ENCODE peak calls at places on chromosome 13, in five cellular contexts. One of them, this sample, is unnamed.

GRCh38 chr13:109790951-109791605 is 4.7 kb upstream of the IRS2 start:
- DNase-seq in mammary epithelial cell: peak; percentile 35
- DNase-seq in IMR-90: peak; percentile 41
- DNase-seq in neural progenitor cell: peak; percentile 55
- DNase-seq in endothelial cell of umbilical vein: peak; percentile 34
- DNase-seq in this sample: peak; percentile 21

GRCh38 chr13:111469916-111470506 is 149.6 kb downstream of the TEX29 start:
- DNase-seq in endothelial cell of umbilical vein: no peak
- DNase-seq in mammary epithelial cell: no peak
- DNase-seq in neural progenitor cell: no peak
- DNase-seq in IMR-90: no peak
- DNase-seq in this sample: no peak

GRCh38 chr13:99196466-99197256 is 4.0 kb upstream of the UBAC2 start:
- DNase-seq in IMR-90: no peak
- DNase-seq in neural progenitor cell: no peak
- DNase-seq in mammary epithelial cell: peak; percentile 27
- DNase-seq in endothelial cell of umbilical vein: peak; percentile 12
- DNase-seq in this sample: peak; percentile 49

GRCh38 chr13:58018020-58018419 is 386.5 kb downstream of the PCDH17 start:
- DNase-seq in endothelial cell of umbilical vein: no peak
- DNase-seq in IMR-90: no peak
- DNase-seq in mammary epithelial cell: no peak
- DNase-seq in neural progenitor cell: no peak
- DNase-seq in this sample: no peak

GRCh38 chr13:34933349-34933748 is 8.7 kb upstream of the NBEA start:
- DNase-seq in mammary epithelial cell: no peak
- DNase-seq in neural progenitor cell: no peak
- DNase-seq in IMR-90: no peak
- DNase-seq in endothelial cell of umbilical vein: no peak
- DNase-seq in this sample: no peak

GRCh38 chr13:44207476-44207875 is 166.1 kb upstream of the SERP2 start:
- DNase-seq in IMR-90: no peak
- DNase-seq in mammary epithelial cell: peak; percentile 55
- DNase-seq in endothelial cell of umbilical vein: no peak
- DNase-seq in neural progenitor cell: no peak
- DNase-seq in this sample: no peak

GRCh38 chr13:79404985-79405384 is 1.1 kb downstream of the RBM26 start:
- DNase-seq in IMR-90: no peak
- DNase-seq in endothelial cell of umbilical vein: peak; percentile 31
- DNase-seq in neural progenitor cell: no peak
- DNase-seq in mammary epithelial cell: peak; percentile 39
- DNase-seq in this sample: no peak

GRCh38 chr13:73040968-73041580 is 17.7 kb upstream of the KLF5 start:
- DNase-seq in IMR-90: no peak
- DNase-seq in endothelial cell of umbilical vein: no peak
- DNase-seq in mammary epithelial cell: no peak
- DNase-seq in neural progenitor cell: no peak
- DNase-seq in this sample: no peak

GRCh38 chr13:110560606-110561334 is 752 bp downstream of the RAB20 start:
- DNase-seq in endothelial cell of umbilical vein: peak; percentile 38
- DNase-seq in IMR-90: no peak
- DNase-seq in neural progenitor cell: peak; percentile 72
- DNase-seq in mammary epithelial cell: peak; percentile 25
- DNase-seq in this sample: no peak

GRCh38 chr13:110298566-110299321 is 8.2 kb downstream of the COL4A1 start:
- DNase-seq in neural progenitor cell: no peak
- DNase-seq in mammary epithelial cell: no peak
- DNase-seq in endothelial cell of umbilical vein: peak; percentile 54
- DNase-seq in IMR-90: no peak
- DNase-seq in this sample: no peak

GRCh38 chr13:106847049-106847448 is 279.1 kb upstream of the ARGLU1 start:
- DNase-seq in endothelial cell of umbilical vein: no peak
- DNase-seq in IMR-90: no peak
- DNase-seq in mammary epithelial cell: peak; percentile 9
- DNase-seq in neural progenitor cell: no peak
- DNase-seq in this sample: no peak

GRCh38 chr13:109126973-109127615 is 497.7 kb downstream of the MYO16 start:
- DNase-seq in endothelial cell of umbilical vein: no peak
- DNase-seq in neural progenitor cell: peak; percentile 63
- DNase-seq in mammary epithelial cell: no peak
- DNase-seq in IMR-90: no peak
- DNase-seq in this sample: no peak

GRCh38 chr13:80473695-80474094 is 132.8 kb upstream of the SPRY2 start:
- DNase-seq in IMR-90: peak; percentile 18
- DNase-seq in mammary epithelial cell: peak; percentile 69
- DNase-seq in endothelial cell of umbilical vein: peak; percentile 36
- DNase-seq in neural progenitor cell: no peak
- DNase-seq in this sample: no peak

GRCh38 chr13:30307194-30307965 is at the start of gene KATNAL1:
- DNase-seq in endothelial cell of umbilical vein: peak; percentile 82
- DNase-seq in IMR-90: peak; percentile 57
- DNase-seq in neural progenitor cell: peak; percentile 90
- DNase-seq in mammary epithelial cell: no peak
- DNase-seq in this sample: peak; percentile 85

GRCh38 chr13:110018009-110018408 is 231.6 kb upstream of the IRS2 start:
- DNase-seq in IMR-90: peak; percentile 57
- DNase-seq in endothelial cell of umbilical vein: no peak
- DNase-seq in mammary epithelial cell: peak; percentile 14
- DNase-seq in neural progenitor cell: no peak
- DNase-seq in this sample: no peak

GRCh38 chr13:53848546-53848945 is 819.9 kb downstream of the OLFM4 start:
- DNase-seq in endothelial cell of umbilical vein: no peak
- DNase-seq in mammary epithelial cell: no peak
- DNase-seq in IMR-90: no peak
- DNase-seq in neural progenitor cell: peak; percentile 49
- DNase-seq in this sample: no peak

GRCh38 chr13:19185086-19185864 is 3.7 kb upstream of the TUBA3C start:
- DNase-seq in IMR-90: no peak
- DNase-seq in endothelial cell of umbilical vein: no peak
- DNase-seq in neural progenitor cell: no peak
- DNase-seq in mammary epithelial cell: no peak
- DNase-seq in this sample: no peak

GRCh38 chr13:30804474-30804873 is 69.1 kb downstream of the ALOX5AP start:
- DNase-seq in mammary epithelial cell: no peak
- DNase-seq in neural progenitor cell: no peak
- DNase-seq in IMR-90: no peak
- DNase-seq in endothelial cell of umbilical vein: no peak
- DNase-seq in this sample: no peak

DNA sequence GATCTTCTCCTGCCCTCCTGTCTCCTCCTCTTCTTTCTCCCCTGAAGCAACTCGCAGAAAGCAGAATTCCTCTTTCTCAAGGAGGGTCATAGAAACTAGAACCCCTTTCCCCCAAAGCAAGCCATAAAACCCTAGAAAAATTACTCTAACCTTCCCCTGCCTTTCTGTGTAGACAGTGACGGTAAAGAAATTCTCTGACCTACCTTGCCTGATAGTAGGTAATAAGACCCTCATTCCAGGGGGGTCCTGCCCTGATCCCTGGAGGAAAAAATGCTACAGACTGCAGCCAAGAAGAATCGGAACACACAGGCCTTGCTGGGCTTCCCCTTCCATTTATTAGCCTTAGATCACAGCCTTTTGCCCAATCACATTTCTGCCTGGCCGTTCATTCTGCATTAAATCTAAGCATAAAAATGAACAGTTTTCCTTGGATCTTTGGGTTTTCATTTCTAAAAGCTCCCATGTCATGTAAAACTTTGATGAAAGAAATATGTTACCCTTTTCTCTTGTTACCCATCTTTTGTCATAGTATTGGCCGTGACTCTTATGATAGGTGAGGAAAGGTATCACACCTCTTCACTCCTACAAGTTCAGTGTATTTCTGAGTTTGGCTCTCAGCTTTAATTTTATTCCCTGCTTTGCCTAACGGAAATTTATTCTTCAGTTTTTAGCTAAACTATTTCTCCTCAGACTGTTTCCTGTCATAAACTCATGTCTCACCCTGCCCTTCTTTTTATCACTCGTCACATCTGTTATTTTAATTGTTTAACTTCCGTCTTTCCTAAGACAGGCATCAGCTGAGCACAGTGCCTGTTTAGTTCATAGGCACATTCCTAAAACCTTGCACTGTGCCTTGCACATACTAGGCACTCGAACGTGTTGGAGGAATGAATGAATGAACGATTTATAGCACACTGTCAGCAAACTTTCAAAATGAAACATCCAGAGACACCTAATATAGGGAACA is 20.4 kb upstream of the CPB2 start:
- DNase-seq in neural progenitor cell: no peak
- DNase-seq in endothelial cell of umbilical vein: peak; percentile 75
- DNase-seq in IMR-90: no peak
- DNase-seq in mammary epithelial cell: no peak
- DNase-seq in this sample: no peak
- H4K20me1 ChIP-seq in neural progenitor cell: no peaks in the 10 kb centered on the region
- H4K20me1 ChIP-seq in endothelial cell of umbilical vein: no peaks in the 10 kb centered on the region
- H4K20me1 ChIP-seq in IMR-90: no peaks in the 10 kb centered on the region
- H4K20me1 ChIP-seq in mammary epithelial cell: no peaks in the 10 kb centered on the region
- H4K20me1 ChIP-seq in this sample: no peaks in the 10 kb centered on the region

GRCh38 chr13:93230466-93230865 is 3.9 kb downstream of the GPC6 start:
- DNase-seq in neural progenitor cell: no peak
- DNase-seq in endothelial cell of umbilical vein: no peak
- DNase-seq in mammary epithelial cell: peak; percentile 73
- DNase-seq in IMR-90: peak; percentile 89
- DNase-seq in this sample: no peak

GRCh38 chr13:93233997-93234416 is 7.4 kb downstream of the GPC6 start:
- DNase-seq in neural progenitor cell: peak; percentile 32
- DNase-seq in mammary epithelial cell: no peak
- DNase-seq in IMR-90: no peak
- DNase-seq in endothelial cell of umbilical vein: no peak
- DNase-seq in this sample: peak; percentile 3

GRCh38 chr13:93231867-93232266 is 5.3 kb downstream of the GPC6 start:
- DNase-seq in mammary epithelial cell: no peak
- DNase-seq in neural progenitor cell: no peak
- DNase-seq in IMR-90: no peak
- DNase-seq in endothelial cell of umbilical vein: no peak
- DNase-seq in this sample: no peak

GRCh38 chr13:93235258-93236015 is 8.8 kb downstream of the GPC6 start:
- DNase-seq in mammary epithelial cell: no peak
- DNase-seq in neural progenitor cell: no peak
- DNase-seq in IMR-90: peak; percentile 80
- DNase-seq in endothelial cell of umbilical vein: no peak
- DNase-seq in this sample: no peak

DNA sequence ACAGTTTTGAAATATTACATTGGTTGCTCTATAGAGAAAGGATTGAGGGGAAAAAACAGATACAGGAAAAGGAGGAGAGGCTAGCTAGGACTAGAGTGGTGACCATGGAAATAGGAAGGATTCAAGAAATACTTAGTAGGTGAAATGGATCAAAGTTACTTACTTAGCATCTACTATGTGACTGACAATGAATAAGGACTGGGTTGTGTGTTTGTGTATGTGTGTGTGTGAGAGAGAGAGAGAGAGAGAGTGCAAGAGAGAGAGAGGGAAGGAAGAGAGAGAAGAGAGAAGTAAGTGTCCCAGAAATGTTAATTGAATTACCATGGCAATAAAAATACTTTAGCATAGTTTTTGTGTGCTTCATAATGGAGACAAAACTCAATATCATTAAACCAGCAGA is 7.9 kb downstream of the GPC6 start:
- DNase-seq in endothelial cell of umbilical vein: no peak
- DNase-seq in IMR-90: no peak
- DNase-seq in mammary epithelial cell: no peak
- DNase-seq in neural progenitor cell: no peak
- DNase-seq in this sample: no peak
- H3K4me3 ChIP-seq in endothelial cell of umbilical vein: no peak overlapping the region
- H3K4me3 ChIP-seq in IMR-90: no peak overlapping the region
- H3K4me3 ChIP-seq in mammary epithelial cell: no peak overlapping the region
- H3K4me3 ChIP-seq in neural progenitor cell: no peak overlapping the region
- H3K4me3 ChIP-seq in this sample: no peak overlapping the region

DNA sequence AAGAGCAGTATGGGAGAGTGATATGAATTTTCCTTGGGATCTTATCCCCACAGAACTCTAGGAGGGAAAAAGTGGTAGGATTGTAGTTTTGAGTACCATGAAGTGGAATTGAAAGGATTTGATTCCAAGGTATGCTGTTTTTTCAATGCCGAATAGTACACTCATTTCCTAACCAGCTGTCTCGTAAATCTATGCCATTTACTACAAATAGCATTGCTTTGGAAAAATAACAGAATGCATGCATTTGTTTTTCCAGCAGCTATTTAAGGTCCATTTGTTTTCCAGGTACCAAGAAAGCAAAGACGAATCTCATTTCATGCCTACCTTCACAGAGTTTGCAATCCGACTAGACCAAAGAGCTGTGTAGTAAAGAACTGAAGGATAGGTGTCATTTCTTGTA is 10.5 kb downstream of the POLR1D start:
- DNase-seq in IMR-90: no peak
- DNase-seq in neural progenitor cell: no peak
- DNase-seq in mammary epithelial cell: no peak
- DNase-seq in endothelial cell of umbilical vein: no peak
- DNase-seq in this sample: no peak
- H4K20me1 ChIP-seq in IMR-90: peaks cover 27% of the 10 kb centered on the region
- H4K20me1 ChIP-seq in neural progenitor cell: peaks cover 74% of the 10 kb centered on the region
- H4K20me1 ChIP-seq in mammary epithelial cell: no peaks in the 10 kb centered on the region
- H4K20me1 ChIP-seq in endothelial cell of umbilical vein: no peaks in the 10 kb centered on the region
- H4K20me1 ChIP-seq in this sample: peaks cover 14% of the 10 kb centered on the region

GRCh38 chr13:59641261-59641660 is 522.5 kb downstream of the DIAPH3 start:
- DNase-seq in neural progenitor cell: peak; percentile 22
- DNase-seq in IMR-90: no peak
- DNase-seq in mammary epithelial cell: no peak
- DNase-seq in endothelial cell of umbilical vein: no peak
- DNase-seq in this sample: no peak

GRCh38 chr13:59641758-59642157 is 522.0 kb downstream of the DIAPH3 start:
- DNase-seq in IMR-90: no peak
- DNase-seq in neural progenitor cell: no peak
- DNase-seq in endothelial cell of umbilical vein: no peak
- DNase-seq in mammary epithelial cell: no peak
- DNase-seq in this sample: no peak

GRCh38 chr13:59638404-59638803 is 525.3 kb downstream of the DIAPH3 start:
- DNase-seq in neural progenitor cell: no peak
- DNase-seq in endothelial cell of umbilical vein: no peak
- DNase-seq in IMR-90: no peak
- DNase-seq in mammary epithelial cell: no peak
- DNase-seq in this sample: no peak

GRCh38 chr13:59643239-59643865 is 520.4 kb downstream of the DIAPH3 start:
- DNase-seq in neural progenitor cell: no peak
- DNase-seq in mammary epithelial cell: no peak
- DNase-seq in IMR-90: no peak
- DNase-seq in endothelial cell of umbilical vein: no peak
- DNase-seq in this sample: no peak

DNA sequence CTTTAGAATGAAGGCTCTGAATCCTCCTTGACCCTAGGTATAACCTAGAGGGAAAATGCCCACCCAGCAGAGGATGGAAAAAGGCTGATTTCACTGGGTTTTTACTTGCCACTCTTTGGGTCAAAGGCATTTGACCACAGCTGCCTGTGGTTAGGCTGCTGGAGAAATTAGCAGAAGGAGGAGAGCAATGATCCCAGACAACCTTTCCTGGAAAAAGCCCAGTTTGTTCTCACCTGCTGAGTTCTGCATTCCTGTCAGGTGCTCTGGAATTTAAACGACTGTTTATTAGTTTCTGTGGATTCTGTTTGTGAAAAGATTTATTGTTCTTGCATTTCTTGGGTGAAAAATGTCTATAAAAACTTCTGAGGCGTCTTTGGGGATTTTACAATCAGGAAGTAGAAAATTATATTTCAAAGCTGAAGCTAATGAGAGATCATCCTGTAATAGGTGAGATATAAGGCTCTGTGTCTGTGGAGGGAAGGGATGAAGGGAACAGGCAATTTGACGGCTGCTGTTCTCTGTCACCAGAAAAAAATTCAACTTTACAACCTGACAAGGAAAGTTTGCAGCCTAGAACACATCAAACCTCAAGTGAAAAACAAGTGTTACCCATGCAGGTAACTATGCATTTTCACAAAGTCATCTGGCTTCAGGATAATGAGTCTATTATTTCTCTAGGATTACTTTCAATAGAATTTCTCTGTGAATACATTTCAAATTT is 519.7 kb downstream of the DIAPH3 start:
- DNase-seq in mammary epithelial cell: peak; percentile 12
- DNase-seq in endothelial cell of umbilical vein: no peak
- DNase-seq in IMR-90: no peak
- DNase-seq in neural progenitor cell: no peak
- DNase-seq in this sample: no peak
- H3K4me3 ChIP-seq in mammary epithelial cell: no peak overlapping the region
- H3K4me3 ChIP-seq in endothelial cell of umbilical vein: no peak overlapping the region
- H3K4me3 ChIP-seq in IMR-90: no peak overlapping the region
- H3K4me3 ChIP-seq in neural progenitor cell: no peak overlapping the region
- H3K4me3 ChIP-seq in this sample: no peak overlapping the region